ENCODE peak calls at places on chromosome 18, in seven cellular contexts. M, Z, Q, E, R, U and I are unnamed samples.

GRCh38 chr18:13048061-13048605 is 57.0 kb downstream of the CEP192 start:
- DNase-seq in Z (no peak), R (no peak), E (no peak), Q (no peak), M (no peak), U (no peak), I (no peak)

GRCh38 chr18:66682855-66683322 is 79.0 kb upstream of the CDH19 start:
- DNase-seq in E (no peak), U (peak), Q (peak), Z (no peak), R (no peak), M (no peak), I (no peak)

GRCh38 chr18:48152549-48152948 is 222.1 kb upstream of the SMAD2 start:
- DNase-seq in U (no peak), R (no peak), Z (peak), E (peak), Q (no peak), M (no peak), I (no peak)

GRCh38 chr18:62894681-62895390 is 179.5 kb downstream of the PHLPP1 start:
- DNase-seq in U (no peak), E (no peak), Z (no peak), R (no peak), M (no peak), Q (no peak), I (no peak)

GRCh38 chr18:32276896-32277295 is 87.1 kb downstream of the MEP1B start:
- DNase-seq in M (no peak), Z (no peak), R (no peak), U (no peak), Q (no peak), E (no peak), I (no peak)

GRCh38 chr18:35905436-35905835 is 67.0 kb upstream of the RMP24 start:
- DNase-seq in M (no peak), Z (no peak), U (no peak), Q (no peak), E (no peak), R (no peak), I (no peak)

GRCh38 chr18:55301836-55302235 is 286.2 kb downstream of the TCF4 start:
- DNase-seq in Q (no peak), Z (no peak), E (no peak), M (no peak), U (no peak), R (no peak), I (no peak)

GRCh38 chr18:28455971-28456370 is 279.0 kb upstream of the CDH2 start:
- DNase-seq in R (no peak), M (no peak), U (no peak), E (no peak), Z (no peak), Q (no peak), I (no peak)

GRCh38 chr18:42931501-42931900 is 184.0 kb downstream of the RIT2 start:
- DNase-seq in R (peak), Z (peak), E (no peak), M (no peak), U (no peak), Q (no peak), I (no peak)

GRCh38 chr18:3441290-3441689 is 8.7 kb upstream of the TGIF1 start:
- DNase-seq in E (no peak), Z (peak), U (peak), Q (peak), M (no peak), R (no peak), I (no peak)

GRCh38 chr18:57581301-57581934 is 5.1 kb downstream of the FECH start:
- DNase-seq in Z (no peak), M (peak), Q (no peak), U (no peak), R (no peak), E (peak), I (no peak)

GRCh38 chr18:5309888-5310470 is 14.5 kb upstream of the ZBTB14 start:
- DNase-seq in Q (no peak), M (peak), Z (peak), R (no peak), U (no peak), E (no peak), I (no peak)

GRCh38 chr18:49582579-49582978 is 20.7 kb downstream of the LIPG start:
- DNase-seq in M (no peak), U (no peak), Q (no peak), R (peak), E (no peak), Z (peak), I (no peak)

GRCh38 chr18:415627-416612 is 84.6 kb downstream of the COLEC12 start:
- DNase-seq in U (no peak), Z (peak), R (no peak), E (no peak), Q (no peak), M (no peak), I (no peak)

GRCh38 chr18:80247403-80247916 is at the start of gene PARD6G:
- DNase-seq in E (peak), U (peak), M (peak), Z (peak), Q (peak), R (peak), I (peak)

GRCh38 chr18:49476664-49477411 is 10.2 kb downstream of the C18orf32 start:
- DNase-seq in M (no peak), Q (no peak), U (peak), E (peak), Z (peak), R (no peak), I (peak)

GRCh38 chr18:47175283-47175894 is 775 bp downstream of the IER3IP1 start:
- DNase-seq in M (no peak), Z (no peak), Q (no peak), U (no peak), R (no peak), E (no peak), I (no peak)

GRCh38 chr18:65039578-65039977 is 711.2 kb upstream of the CDH7 start:
- DNase-seq in U (no peak), M (no peak), R (no peak), Z (no peak), E (no peak), Q (no peak), I (no peak)

GRCh38 chr18:79388043-79388442 is 7.7 kb upstream of the NFATC1 start:
- DNase-seq in Q (no peak), U (no peak), R (no peak), Z (no peak), E (no peak), M (no peak), I (no peak)

GRCh38 chr18:709771-710170 is 2.7 kb downstream of the ENOSF1 start:
- DNase-seq in Z (no peak), M (no peak), E (no peak), U (no peak), Q (no peak), R (no peak), I (no peak)

GRCh38 chr18:39909706-39910105 is 2045.3 kb upstream of the PIK3C3 start:
- DNase-seq in Z (no peak), M (no peak), R (peak), Q (no peak), U (no peak), E (no peak), I (no peak)

GRCh38 chr18:51867767-51868166 is 472.2 kb upstream of the DCC start:
- DNase-seq in Q (no peak), Z (no peak), E (no peak), R (peak), M (no peak), U (peak), I (no peak)

GRCh38 chr18:11897781-11898180 is 10.3 kb downstream of the MPPE1 start:
- DNase-seq in U (no peak), E (no peak), Z (no peak), R (no peak), M (no peak), Q (no peak), I (no peak)

GRCh38 chr18:49647496-49648168 is 85.8 kb downstream of the LIPG start:
- DNase-seq in Z (no peak), E (no peak), U (no peak), R (peak), Q (no peak), M (no peak), I (no peak)

GRCh38 chr18:48967545-48967944 is 16.8 kb upstream of the SMAD7 start:
- DNase-seq in Z (no peak), Q (no peak), R (no peak), M (no peak), U (no peak), E (no peak), I (no peak)

GRCh38 chr18:42310956-42311355 is 355.9 kb downstream of the PIK3C3 start:
- DNase-seq in U (peak), M (no peak), Q (peak), R (no peak), Z (no peak), E (no peak), I (no peak)

GRCh38 chr18:61308795-61309393 is 24.3 kb upstream of the CDH20 start:
- DNase-seq in M (no peak), Q (no peak), R (no peak), Z (peak), U (no peak), E (no peak), I (no peak)

GRCh38 chr18:59694824-59695223 is 2.4 kb downstream of the CCBE1 start:
- DNase-seq in Z (no peak), Q (no peak), U (no peak), E (no peak), M (no peak), R (no peak), I (no peak)

GRCh38 chr18:905948-906415 is 1.3 kb downstream of the ADCYAP1 start:
- DNase-seq in U (no peak), Z (no peak), M (no peak), R (no peak), E (no peak), Q (peak), I (no peak)

GRCh38 chr18:68056936-68057335 is 540.4 kb upstream of the DSEL start:
- DNase-seq in R (no peak), E (no peak), U (no peak), M (no peak), Z (no peak), Q (no peak), I (no peak)

GRCh38 chr18:57624988-57625387 is 3.4 kb upstream of the NARS1 start:
- DNase-seq in R (no peak), E (no peak), Z (peak), U (no peak), Q (no peak), M (no peak), I (no peak)

GRCh38 chr18:62878305-62878704 is 163.0 kb downstream of the PHLPP1 start:
- DNase-seq in E (no peak), R (no peak), M (no peak), Z (no peak), U (peak), Q (no peak), I (no peak)